ENCODE peak calls at places on chromosomes 16 and 17, in four cellular contexts. U is K562, F is GM12878, P is HepG2. D is an unnamed sample.

GRCh38 chr16:53089434-53090270 is 34.9 kb downstream of the CHD9 start:
- DNase-seq in U (no peak), F (no peak), P (peak; percentile 21), D (no peak)

GRCh38 chr17:48024149-48025039 is 13.2 kb downstream of the COPZ2 start:
- DNase-seq in U (no peak), F (no peak), P (no peak), D (peak; percentile 49)

GRCh38 chr16:30434852-30435251 is 5.0 kb upstream of the DCTPP1 start:
- DNase-seq in U (no peak), F (no peak), P (no peak), D (no peak)

GRCh38 chr16:1213796-1214372 is 11.2 kb downstream of the TPSG1 start:
- DNase-seq in U (no peak), F (no peak), P (no peak), D (no peak)

GRCh38 chr17:38750044-38750311 is 1.8 kb upstream of the PCGF2 start:
- DNase-seq in U (no peak), F (no peak), P (no peak), D (no peak)

GRCh38 chr16:85396879-85397871 is 215.9 kb upstream of the GSE1 start:
- DNase-seq in U (peak; percentile 81), F (no peak), P (peak; percentile 49), D (peak; percentile 28)

GRCh38 chr16:80327740-80328139 is 213.1 kb upstream of the DYNLRB2 start:
- DNase-seq in U (no peak), F (no peak), P (no peak), D (no peak)

GRCh38 chr17:56185905-56186783 is 32.9 kb downstream of the ANKFN1 start:
- DNase-seq in U (no peak), F (no peak), P (no peak), D (no peak)

GRCh38 chr17:75516619-75517276 is 420 bp downstream of the TSEN54 start:
- DNase-seq in U (no peak), F (no peak), P (no peak), D (peak; percentile 52)

GRCh38 chr17:7842950-7843535 is 9.0 kb downstream of the KDM6B start:
- DNase-seq in U (no peak), F (no peak), P (peak; percentile 53), D (peak; percentile 52)

GRCh38 chr16:25256821-25257503 is 683 bp downstream of the ZKSCAN2 start:
- DNase-seq in U (peak; percentile 39), F (no peak), P (peak; percentile 40), D (peak; percentile 22)

GRCh38 chr17:33889766-33890165 is 365.3 kb upstream of the CCL2 start:
- DNase-seq in U (no peak), F (no peak), P (no peak), D (no peak)

GRCh38 chr16:65745-66144 is 6.7 kb downstream of the RHBDF1 start:
- DNase-seq in U (peak; percentile 77), F (no peak), P (peak; percentile 56), D (peak; percentile 90)

GRCh38 chr16:79598341-79599181 is 2.0 kb downstream of the MAF start:
- DNase-seq in U (no peak), F (no peak), P (no peak), D (peak; percentile 31)

GRCh38 chr16:77250395-77250794 is 51.2 kb downstream of the SYCE1L start:
- DNase-seq in U (no peak), F (no peak), P (no peak), D (no peak)

GRCh38 chr16:78770353-78771091 is 671.1 kb downstream of the WWOX start:
- DNase-seq in U (peak; percentile 97), F (no peak), P (peak; percentile 67), D (peak; percentile 49)

GRCh38 chr16:12214509-12214908 is 238.0 kb downstream of the SNX29 start:
- DNase-seq in U (no peak), F (no peak), P (no peak), D (no peak)

GRCh38 chr17:82384051-82384729 is 12.6 kb downstream of the UTS2R start:
- DNase-seq in U (no peak), F (no peak), P (peak; percentile 29), D (no peak)

GRCh38 chr17:12659500-12659899 is 6.2 kb upstream of the MYOCD start:
- DNase-seq in U (no peak), F (no peak), P (no peak), D (no peak)

GRCh38 chr16:74700206-74701040 is at the start of gene MLKL:
- DNase-seq in U (peak; percentile 43), F (peak; percentile 11), P (peak; percentile 62), D (peak; percentile 66)

GRCh38 chr17:29918922-29919856 is 10.8 kb downstream of the SSH2 start:
- DNase-seq in U (no peak), F (no peak), P (no peak), D (no peak)

GRCh38 chr16:65195998-65196397 is 74.1 kb upstream of the CDH11 start:
- DNase-seq in U (no peak), F (no peak), P (no peak), D (no peak)

GRCh38 chr16:1991135-1991551 is 1.4 kb downstream of the SYNGR3 start:
- DNase-seq in U (no peak), F (peak; percentile 71), P (no peak), D (no peak)

GRCh38 chr17:53516643-53517042 is 306.1 kb upstream of the KIF2B start:
- DNase-seq in U (no peak), F (no peak), P (no peak), D (no peak)

GRCh38 chr16:21685034-21685455 is 21.3 kb downstream of the OTOA start:
- DNase-seq in U (peak; percentile 36), F (no peak), P (no peak), D (no peak)

GRCh38 chr16:12976491-12976890 is 75.1 kb downstream of the SHISA9 start:
- DNase-seq in U (no peak), F (no peak), P (no peak), D (no peak)

GRCh38 chr16:89123001-89123830 is 29.6 kb downstream of the ACSF3 start:
- DNase-seq in U (no peak), F (no peak), P (no peak), D (no peak)

GRCh38 chr16:1580256-1580655 is 31.6 kb downstream of the IFT140 start:
- DNase-seq in U (no peak), F (no peak), P (no peak), D (no peak)

DNA sequence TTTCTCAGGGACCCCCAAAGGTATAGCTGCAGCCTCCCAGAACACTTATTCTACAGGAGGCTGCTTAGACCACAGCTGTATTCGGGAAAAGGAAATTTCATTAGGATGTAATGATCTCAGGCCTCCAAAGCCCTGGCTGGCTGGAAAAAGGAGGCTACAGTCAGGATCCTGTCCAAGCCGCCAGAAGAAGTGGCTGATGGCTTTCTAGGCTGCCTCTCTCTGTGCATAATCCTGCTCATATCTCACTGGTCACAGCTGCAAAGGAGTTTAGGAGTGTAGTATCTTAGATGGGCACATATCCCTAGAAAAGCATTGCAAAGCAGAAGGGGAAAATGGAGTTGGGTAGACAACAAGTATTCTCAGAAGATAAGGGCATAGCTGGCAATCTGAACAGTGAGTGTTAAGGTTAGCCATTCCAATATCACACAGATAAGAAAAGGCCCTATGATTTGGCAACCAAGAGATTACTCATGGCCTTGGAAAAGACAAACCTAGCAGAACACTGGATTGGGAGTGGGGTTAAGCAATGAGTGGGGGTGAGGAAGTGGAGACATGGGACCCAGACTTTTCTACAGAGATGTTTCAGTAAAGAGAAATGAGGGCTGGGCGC is 26.0 kb upstream of the PRKCA start:
- DNase-seq in U (no peak), F (no peak), P (peak; percentile 59), D (peak; percentile 58)
- TF ChIP-seq CHD4 in U (no peak), F (no peak), P (no peak), D (no peak)

DNA sequence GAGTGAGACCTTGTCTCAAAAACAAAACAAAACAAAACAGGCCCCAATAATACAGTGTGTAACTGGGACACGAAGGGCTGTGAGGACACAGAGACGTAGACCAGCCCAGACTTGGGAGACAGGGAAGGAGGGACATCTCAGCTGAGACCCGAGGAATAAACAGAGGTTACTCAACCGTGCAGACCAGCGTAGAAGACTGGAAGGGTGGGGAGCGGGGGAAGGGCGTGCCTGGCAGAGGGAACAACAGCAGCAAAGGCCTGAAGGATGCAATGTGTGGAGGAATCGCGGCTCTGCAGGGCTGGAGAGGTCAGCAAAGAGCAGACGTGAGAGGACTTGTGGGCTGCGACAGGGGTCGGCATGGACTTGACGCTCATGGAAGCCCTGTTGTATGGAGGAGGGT is 11.6 kb upstream of the CES4A start:
- DNase-seq in U (peak; percentile 4), F (no peak), P (no peak), D (no peak)
- TF ChIP-seq SMC3 in U (no peak), F (no peak), P (no peak), D (no peak)

GRCh38 chr17:27565874-27566672 is 64.9 kb upstream of the LGALS9 start:
- DNase-seq in U (no peak), F (no peak), P (no peak), D (no peak)

GRCh38 chr17:27568216-27568615 is 62.8 kb upstream of the LGALS9 start:
- DNase-seq in U (no peak), F (no peak), P (no peak), D (no peak)

GRCh38 chr17:27568811-27569210 is 62.2 kb upstream of the LGALS9 start:
- DNase-seq in U (no peak), F (no peak), P (no peak), D (no peak)

GRCh38 chr17:27566673-27567562 is 64.1 kb upstream of the LGALS9 start:
- DNase-seq in U (no peak), F (no peak), P (no peak), D (peak; percentile 32)

DNA sequence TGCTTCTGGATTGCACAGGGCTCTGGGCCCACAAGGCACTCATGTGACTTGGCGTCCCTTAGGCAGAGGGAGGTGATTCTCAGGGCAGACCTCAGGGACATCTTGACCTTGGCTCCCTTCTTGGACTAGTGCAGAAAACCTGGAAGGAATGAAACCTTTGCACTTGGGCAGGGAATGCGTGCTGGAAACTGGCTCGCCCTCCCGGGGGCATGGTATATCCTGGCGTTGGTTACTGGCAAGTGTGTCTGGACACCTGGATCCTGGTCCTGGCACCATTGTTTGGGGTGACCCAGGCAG is 63.5 kb upstream of the LGALS9 start:
- DNase-seq in U (no peak), F (no peak), P (no peak), D (no peak)
- TF ChIP-seq USF2 in U (no peak), F (no peak), P (no peak), D (no peak)

DNA sequence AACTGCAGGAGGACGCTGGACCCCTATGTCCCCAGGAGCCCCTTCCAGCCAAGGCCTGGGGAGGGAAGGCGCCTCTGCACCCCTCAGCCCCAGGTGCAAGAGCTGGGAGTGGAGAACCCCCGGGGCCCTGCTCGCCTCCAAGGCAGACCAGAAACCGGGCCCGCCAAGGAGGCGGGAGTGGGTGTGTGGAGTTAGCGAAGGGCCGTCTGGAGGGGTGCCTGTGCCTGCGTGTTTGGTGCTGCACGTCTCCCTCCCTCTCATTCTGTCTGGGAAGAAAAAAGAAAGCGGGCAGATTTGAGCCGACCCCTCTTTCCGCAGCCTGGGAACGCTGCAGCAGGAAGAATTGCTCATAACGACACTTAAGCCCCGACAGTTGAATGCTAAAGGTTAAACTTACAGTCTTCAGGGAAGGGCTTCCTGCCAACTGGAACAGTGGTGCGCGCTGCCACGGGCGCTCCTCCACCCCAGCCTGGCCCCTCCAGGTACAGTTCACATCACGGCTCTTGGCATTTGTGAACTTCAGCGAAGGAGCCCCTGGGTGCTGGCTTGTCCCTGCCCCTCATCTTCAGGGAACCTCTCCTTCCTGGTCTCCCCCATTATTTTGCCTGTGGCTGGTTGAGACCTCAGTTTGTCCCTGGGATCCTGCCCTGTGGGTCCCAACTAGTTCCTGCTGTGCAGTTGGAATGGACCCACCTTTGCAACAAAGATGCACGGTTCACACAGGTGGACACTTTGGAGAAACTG is 19.2 kb upstream of the ZFHX3 start:
- DNase-seq in U (no peak), F (no peak), P (no peak), D (no peak)
- TF ChIP-seq CHD4 in U (no peak), F (no peak), P (no peak), D (no peak)

GRCh38 chr17:17032131-17032692 is 10.0 kb upstream of the MPRIP start:
- DNase-seq in U (no peak), F (no peak), P (peak; percentile 64), D (peak; percentile 78)
- TF ChIP-seq SMC3 in U (no peak), F (no peak), P (no peak), D (peak; percentile 6)

D was measured in A549.